ENCODE peak calls at places on chromosomes 4 and X, in eight cellular contexts. One of them, this sample, is unnamed.

GRCh38 chr4:156347412-156348075 is 393.9 kb upstream of the CTSO start:
- DNase-seq in NCI-H2081: no peak
- DNase-seq in GM03348: no peak
- DNase-seq in left ventricle myocardium inferior: no peak
- DNase-seq in stimulated activated naive B cell treated with anti-CD40 and anti-IgM and Interleukin-4, amounts not matched to agents 10 μg/mL and 1 μg/mL and 100 μg/mL, for 72 hours: no peak
- DNase-seq in NCI-H748 treated with DMSO at 0.1 percent for 48 hours: no peak
- DNase-seq in stimulated activated CD4-positive, alpha-beta T cell treated with anti-CD3 and anti-CD28 coated beads, Interleukin-15, amount 100 ng/mL, for 48 hours: no peak
- DNase-seq in kidney tubule cell: peak
- DNase-seq in this sample: no peak

GRCh38 chrX:123846598-123847038 is 13.2 kb upstream of the XIAP start:
- DNase-seq in stimulated activated naive B cell treated with anti-CD40 and anti-IgM and Interleukin-4, amounts not matched to agents 10 μg/mL and 1 μg/mL and 100 μg/mL, for 72 hours: no peak
- DNase-seq in NCI-H2081: no peak
- DNase-seq in stimulated activated CD4-positive, alpha-beta T cell treated with anti-CD3 and anti-CD28 coated beads, Interleukin-15, amount 100 ng/mL, for 48 hours: no peak
- DNase-seq in GM03348: no peak
- DNase-seq in kidney tubule cell: peak
- DNase-seq in NCI-H748 treated with DMSO at 0.1 percent for 48 hours: no peak
- DNase-seq in left ventricle myocardium inferior: no peak
- DNase-seq in this sample: no peak

GRCh38 chr4:28792917-28793597 is 1927.1 kb upstream of the PCDH7 start:
- DNase-seq in left ventricle myocardium inferior: peak
- DNase-seq in GM03348: no peak
- DNase-seq in NCI-H2081: no peak
- DNase-seq in stimulated activated CD4-positive, alpha-beta T cell treated with anti-CD3 and anti-CD28 coated beads, Interleukin-15, amount 100 ng/mL, for 48 hours: no peak
- DNase-seq in NCI-H748 treated with DMSO at 0.1 percent for 48 hours: no peak
- DNase-seq in kidney tubule cell: no peak
- DNase-seq in stimulated activated naive B cell treated with anti-CD40 and anti-IgM and Interleukin-4, amounts not matched to agents 10 μg/mL and 1 μg/mL and 100 μg/mL, for 72 hours: no peak
- DNase-seq in this sample: no peak

GRCh38 chr4:7666744-7667143 is 232.0 kb upstream of the PSAPL1 start:
- DNase-seq in GM03348: no peak
- DNase-seq in stimulated activated CD4-positive, alpha-beta T cell treated with anti-CD3 and anti-CD28 coated beads, Interleukin-15, amount 100 ng/mL, for 48 hours: no peak
- DNase-seq in NCI-H2081: no peak
- DNase-seq in stimulated activated naive B cell treated with anti-CD40 and anti-IgM and Interleukin-4, amounts not matched to agents 10 μg/mL and 1 μg/mL and 100 μg/mL, for 72 hours: no peak
- DNase-seq in left ventricle myocardium inferior: no peak
- DNase-seq in NCI-H748 treated with DMSO at 0.1 percent for 48 hours: no peak
- DNase-seq in kidney tubule cell: no peak
- DNase-seq in this sample: no peak

GRCh38 chrX:1292581-1293310 is 24.1 kb downstream of the CSF2RA start:
- DNase-seq in kidney tubule cell: no peak
- DNase-seq in left ventricle myocardium inferior: no peak
- DNase-seq in GM03348: no peak
- DNase-seq in stimulated activated naive B cell treated with anti-CD40 and anti-IgM and Interleukin-4, amounts not matched to agents 10 μg/mL and 1 μg/mL and 100 μg/mL, for 72 hours: no peak
- DNase-seq in stimulated activated CD4-positive, alpha-beta T cell treated with anti-CD3 and anti-CD28 coated beads, Interleukin-15, amount 100 ng/mL, for 48 hours: no peak
- DNase-seq in NCI-H2081: no peak
- DNase-seq in NCI-H748 treated with DMSO at 0.1 percent for 48 hours: no peak
- DNase-seq in this sample: no peak

GRCh38 chr4:54433686-54434085 is 204.6 kb downstream of the PDGFRA start:
- DNase-seq in NCI-H2081: no peak
- DNase-seq in kidney tubule cell: no peak
- DNase-seq in NCI-H748 treated with DMSO at 0.1 percent for 48 hours: no peak
- DNase-seq in stimulated activated naive B cell treated with anti-CD40 and anti-IgM and Interleukin-4, amounts not matched to agents 10 μg/mL and 1 μg/mL and 100 μg/mL, for 72 hours: no peak
- DNase-seq in left ventricle myocardium inferior: no peak
- DNase-seq in stimulated activated CD4-positive, alpha-beta T cell treated with anti-CD3 and anti-CD28 coated beads, Interleukin-15, amount 100 ng/mL, for 48 hours: no peak
- DNase-seq in GM03348: peak
- DNase-seq in this sample: peak

GRCh38 chr4:94603170-94603747 is 151.5 kb downstream of the PDLIM5 start:
- DNase-seq in GM03348: no peak
- DNase-seq in NCI-H2081: no peak
- DNase-seq in kidney tubule cell: peak
- DNase-seq in left ventricle myocardium inferior: no peak
- DNase-seq in stimulated activated naive B cell treated with anti-CD40 and anti-IgM and Interleukin-4, amounts not matched to agents 10 μg/mL and 1 μg/mL and 100 μg/mL, for 72 hours: no peak
- DNase-seq in NCI-H748 treated with DMSO at 0.1 percent for 48 hours: no peak
- DNase-seq in stimulated activated CD4-positive, alpha-beta T cell treated with anti-CD3 and anti-CD28 coated beads, Interleukin-15, amount 100 ng/mL, for 48 hours: no peak
- DNase-seq in this sample: peak

GRCh38 chr4:134934036-134934806 is 732.6 kb upstream of the PABPC4L start:
- DNase-seq in GM03348: no peak
- DNase-seq in NCI-H748 treated with DMSO at 0.1 percent for 48 hours: no peak
- DNase-seq in kidney tubule cell: no peak
- DNase-seq in left ventricle myocardium inferior: no peak
- DNase-seq in stimulated activated CD4-positive, alpha-beta T cell treated with anti-CD3 and anti-CD28 coated beads, Interleukin-15, amount 100 ng/mL, for 48 hours: no peak
- DNase-seq in NCI-H2081: no peak
- DNase-seq in stimulated activated naive B cell treated with anti-CD40 and anti-IgM and Interleukin-4, amounts not matched to agents 10 μg/mL and 1 μg/mL and 100 μg/mL, for 72 hours: no peak
- DNase-seq in this sample: no peak

GRCh38 chr4:74830928-74831327 is 36.6 kb upstream of the BTC start:
- DNase-seq in left ventricle myocardium inferior: no peak
- DNase-seq in NCI-H2081: no peak
- DNase-seq in GM03348: no peak
- DNase-seq in stimulated activated CD4-positive, alpha-beta T cell treated with anti-CD3 and anti-CD28 coated beads, Interleukin-15, amount 100 ng/mL, for 48 hours: no peak
- DNase-seq in kidney tubule cell: no peak
- DNase-seq in NCI-H748 treated with DMSO at 0.1 percent for 48 hours: no peak
- DNase-seq in stimulated activated naive B cell treated with anti-CD40 and anti-IgM and Interleukin-4, amounts not matched to agents 10 μg/mL and 1 μg/mL and 100 μg/mL, for 72 hours: no peak
- DNase-seq in this sample: no peak

GRCh38 chr4:130747842-130748241 is 1651.9 kb downstream of the C4orf33 start:
- DNase-seq in stimulated activated naive B cell treated with anti-CD40 and anti-IgM and Interleukin-4, amounts not matched to agents 10 μg/mL and 1 μg/mL and 100 μg/mL, for 72 hours: no peak
- DNase-seq in stimulated activated CD4-positive, alpha-beta T cell treated with anti-CD3 and anti-CD28 coated beads, Interleukin-15, amount 100 ng/mL, for 48 hours: no peak
- DNase-seq in GM03348: no peak
- DNase-seq in left ventricle myocardium inferior: no peak
- DNase-seq in NCI-H2081: no peak
- DNase-seq in NCI-H748 treated with DMSO at 0.1 percent for 48 hours: no peak
- DNase-seq in kidney tubule cell: no peak
- DNase-seq in this sample: no peak

GRCh38 chr4:113064244-113064643 is 14.8 kb downstream of the ANK2 start:
- DNase-seq in left ventricle myocardium inferior: no peak
- DNase-seq in stimulated activated naive B cell treated with anti-CD40 and anti-IgM and Interleukin-4, amounts not matched to agents 10 μg/mL and 1 μg/mL and 100 μg/mL, for 72 hours: no peak
- DNase-seq in stimulated activated CD4-positive, alpha-beta T cell treated with anti-CD3 and anti-CD28 coated beads, Interleukin-15, amount 100 ng/mL, for 48 hours: no peak
- DNase-seq in GM03348: no peak
- DNase-seq in NCI-H748 treated with DMSO at 0.1 percent for 48 hours: peak
- DNase-seq in NCI-H2081: peak
- DNase-seq in kidney tubule cell: no peak
- DNase-seq in this sample: no peak

GRCh38 chrX:134512566-134512965 is 52.6 kb downstream of the HPRT1 start:
- DNase-seq in kidney tubule cell: peak
- DNase-seq in stimulated activated CD4-positive, alpha-beta T cell treated with anti-CD3 and anti-CD28 coated beads, Interleukin-15, amount 100 ng/mL, for 48 hours: no peak
- DNase-seq in NCI-H748 treated with DMSO at 0.1 percent for 48 hours: no peak
- DNase-seq in GM03348: peak
- DNase-seq in stimulated activated naive B cell treated with anti-CD40 and anti-IgM and Interleukin-4, amounts not matched to agents 10 μg/mL and 1 μg/mL and 100 μg/mL, for 72 hours: no peak
- DNase-seq in NCI-H2081: no peak
- DNase-seq in left ventricle myocardium inferior: no peak
- DNase-seq in this sample: peak

GRCh38 chr4:63578383-63578782 is 830.9 kb downstream of the TECRL start:
- DNase-seq in NCI-H748 treated with DMSO at 0.1 percent for 48 hours: no peak
- DNase-seq in NCI-H2081: no peak
- DNase-seq in left ventricle myocardium inferior: no peak
- DNase-seq in kidney tubule cell: no peak
- DNase-seq in GM03348: no peak
- DNase-seq in stimulated activated naive B cell treated with anti-CD40 and anti-IgM and Interleukin-4, amounts not matched to agents 10 μg/mL and 1 μg/mL and 100 μg/mL, for 72 hours: no peak
- DNase-seq in stimulated activated CD4-positive, alpha-beta T cell treated with anti-CD3 and anti-CD28 coated beads, Interleukin-15, amount 100 ng/mL, for 48 hours: no peak
- DNase-seq in this sample: no peak

GRCh38 chr4:140296871-140297570 is 76.4 kb upstream of the SCOC start:
- DNase-seq in left ventricle myocardium inferior: no peak
- DNase-seq in NCI-H748 treated with DMSO at 0.1 percent for 48 hours: peak
- DNase-seq in stimulated activated naive B cell treated with anti-CD40 and anti-IgM and Interleukin-4, amounts not matched to agents 10 μg/mL and 1 μg/mL and 100 μg/mL, for 72 hours: no peak
- DNase-seq in GM03348: no peak
- DNase-seq in stimulated activated CD4-positive, alpha-beta T cell treated with anti-CD3 and anti-CD28 coated beads, Interleukin-15, amount 100 ng/mL, for 48 hours: no peak
- DNase-seq in NCI-H2081: peak
- DNase-seq in kidney tubule cell: peak
- DNase-seq in this sample: no peak

GRCh38 chr4:108839333-108839732 is 76.5 kb upstream of the ETNPPL start:
- DNase-seq in left ventricle myocardium inferior: no peak
- DNase-seq in stimulated activated CD4-positive, alpha-beta T cell treated with anti-CD3 and anti-CD28 coated beads, Interleukin-15, amount 100 ng/mL, for 48 hours: no peak
- DNase-seq in kidney tubule cell: no peak
- DNase-seq in stimulated activated naive B cell treated with anti-CD40 and anti-IgM and Interleukin-4, amounts not matched to agents 10 μg/mL and 1 μg/mL and 100 μg/mL, for 72 hours: no peak
- DNase-seq in GM03348: no peak
- DNase-seq in NCI-H2081: no peak
- DNase-seq in NCI-H748 treated with DMSO at 0.1 percent for 48 hours: no peak
- DNase-seq in this sample: no peak

GRCh38 chr4:53281438-53281837 is 84.4 kb downstream of the SCFD2 start:
- DNase-seq in stimulated activated naive B cell treated with anti-CD40 and anti-IgM and Interleukin-4, amounts not matched to agents 10 μg/mL and 1 μg/mL and 100 μg/mL, for 72 hours: no peak
- DNase-seq in kidney tubule cell: no peak
- DNase-seq in NCI-H748 treated with DMSO at 0.1 percent for 48 hours: no peak
- DNase-seq in left ventricle myocardium inferior: no peak
- DNase-seq in stimulated activated CD4-positive, alpha-beta T cell treated with anti-CD3 and anti-CD28 coated beads, Interleukin-15, amount 100 ng/mL, for 48 hours: no peak
- DNase-seq in GM03348: no peak
- DNase-seq in NCI-H2081: no peak
- DNase-seq in this sample: peak

GRCh38 chrX:39855748-39856129 is 242.0 kb downstream of the BCOR start:
- DNase-seq in stimulated activated naive B cell treated with anti-CD40 and anti-IgM and Interleukin-4, amounts not matched to agents 10 μg/mL and 1 μg/mL and 100 μg/mL, for 72 hours: peak
- DNase-seq in left ventricle myocardium inferior: no peak
- DNase-seq in NCI-H748 treated with DMSO at 0.1 percent for 48 hours: peak
- DNase-seq in GM03348: peak
- DNase-seq in kidney tubule cell: no peak
- DNase-seq in stimulated activated CD4-positive, alpha-beta T cell treated with anti-CD3 and anti-CD28 coated beads, Interleukin-15, amount 100 ng/mL, for 48 hours: peak
- DNase-seq in NCI-H2081: peak
- DNase-seq in this sample: no peak

GRCh38 chrX:132023896-132024386 is 839 bp downstream of the STK26 start:
- DNase-seq in kidney tubule cell: peak
- DNase-seq in NCI-H2081: peak
- DNase-seq in stimulated activated CD4-positive, alpha-beta T cell treated with anti-CD3 and anti-CD28 coated beads, Interleukin-15, amount 100 ng/mL, for 48 hours: peak
- DNase-seq in left ventricle myocardium inferior: peak
- DNase-seq in GM03348: peak
- DNase-seq in NCI-H748 treated with DMSO at 0.1 percent for 48 hours: no peak
- DNase-seq in stimulated activated naive B cell treated with anti-CD40 and anti-IgM and Interleukin-4, amounts not matched to agents 10 μg/mL and 1 μg/mL and 100 μg/mL, for 72 hours: peak
- DNase-seq in this sample: no peak

GRCh38 chrX:139931646-139932076 is 1.2 kb downstream of the ATP11C start:
- DNase-seq in left ventricle myocardium inferior: no peak
- DNase-seq in stimulated activated naive B cell treated with anti-CD40 and anti-IgM and Interleukin-4, amounts not matched to agents 10 μg/mL and 1 μg/mL and 100 μg/mL, for 72 hours: peak
- DNase-seq in stimulated activated CD4-positive, alpha-beta T cell treated with anti-CD3 and anti-CD28 coated beads, Interleukin-15, amount 100 ng/mL, for 48 hours: no peak
- DNase-seq in GM03348: no peak
- DNase-seq in kidney tubule cell: no peak
- DNase-seq in NCI-H2081: no peak
- DNase-seq in NCI-H748 treated with DMSO at 0.1 percent for 48 hours: no peak
- DNase-seq in this sample: no peak

GRCh38 chr4:76090241-76090691 is 15.8 kb downstream of the ART3 start:
- DNase-seq in stimulated activated naive B cell treated with anti-CD40 and anti-IgM and Interleukin-4, amounts not matched to agents 10 μg/mL and 1 μg/mL and 100 μg/mL, for 72 hours: peak
- DNase-seq in NCI-H2081: no peak
- DNase-seq in GM03348: peak
- DNase-seq in kidney tubule cell: peak
- DNase-seq in NCI-H748 treated with DMSO at 0.1 percent for 48 hours: no peak
- DNase-seq in stimulated activated CD4-positive, alpha-beta T cell treated with anti-CD3 and anti-CD28 coated beads, Interleukin-15, amount 100 ng/mL, for 48 hours: no peak
- DNase-seq in left ventricle myocardium inferior: no peak
- DNase-seq in this sample: peak

GRCh38 chr4:26031704-26032103 is 117.7 kb downstream of the SMIM20 start:
- DNase-seq in left ventricle myocardium inferior: no peak
- DNase-seq in stimulated activated naive B cell treated with anti-CD40 and anti-IgM and Interleukin-4, amounts not matched to agents 10 μg/mL and 1 μg/mL and 100 μg/mL, for 72 hours: no peak
- DNase-seq in kidney tubule cell: no peak
- DNase-seq in NCI-H2081: no peak
- DNase-seq in stimulated activated CD4-positive, alpha-beta T cell treated with anti-CD3 and anti-CD28 coated beads, Interleukin-15, amount 100 ng/mL, for 48 hours: no peak
- DNase-seq in GM03348: no peak
- DNase-seq in NCI-H748 treated with DMSO at 0.1 percent for 48 hours: no peak
- DNase-seq in this sample: no peak

GRCh38 chr4:32569844-32570243 is 1849.7 kb downstream of the PCDH7 start:
- DNase-seq in kidney tubule cell: no peak
- DNase-seq in left ventricle myocardium inferior: no peak
- DNase-seq in stimulated activated naive B cell treated with anti-CD40 and anti-IgM and Interleukin-4, amounts not matched to agents 10 μg/mL and 1 μg/mL and 100 μg/mL, for 72 hours: no peak
- DNase-seq in stimulated activated CD4-positive, alpha-beta T cell treated with anti-CD3 and anti-CD28 coated beads, Interleukin-15, amount 100 ng/mL, for 48 hours: no peak
- DNase-seq in NCI-H748 treated with DMSO at 0.1 percent for 48 hours: no peak
- DNase-seq in NCI-H2081: no peak
- DNase-seq in GM03348: no peak
- DNase-seq in this sample: no peak

GRCh38 chr4:86223472-86223871 is 136.4 kb downstream of the MAPK10 start:
- DNase-seq in stimulated activated CD4-positive, alpha-beta T cell treated with anti-CD3 and anti-CD28 coated beads, Interleukin-15, amount 100 ng/mL, for 48 hours: no peak
- DNase-seq in NCI-H2081: no peak
- DNase-seq in GM03348: peak
- DNase-seq in left ventricle myocardium inferior: no peak
- DNase-seq in stimulated activated naive B cell treated with anti-CD40 and anti-IgM and Interleukin-4, amounts not matched to agents 10 μg/mL and 1 μg/mL and 100 μg/mL, for 72 hours: no peak
- DNase-seq in NCI-H748 treated with DMSO at 0.1 percent for 48 hours: no peak
- DNase-seq in kidney tubule cell: peak
- DNase-seq in this sample: peak

GRCh38 chr4:98338761-98339438 is 77.7 kb downstream of the RAP1GDS1 start:
- DNase-seq in kidney tubule cell: no peak
- DNase-seq in NCI-H2081: no peak
- DNase-seq in stimulated activated naive B cell treated with anti-CD40 and anti-IgM and Interleukin-4, amounts not matched to agents 10 μg/mL and 1 μg/mL and 100 μg/mL, for 72 hours: no peak
- DNase-seq in left ventricle myocardium inferior: no peak
- DNase-seq in GM03348: no peak
- DNase-seq in stimulated activated CD4-positive, alpha-beta T cell treated with anti-CD3 and anti-CD28 coated beads, Interleukin-15, amount 100 ng/mL, for 48 hours: no peak
- DNase-seq in NCI-H748 treated with DMSO at 0.1 percent for 48 hours: no peak
- DNase-seq in this sample: no peak

GRCh38 chrX:45622538-45622937 is 421.9 kb upstream of the DIPK2B start:
- DNase-seq in stimulated activated CD4-positive, alpha-beta T cell treated with anti-CD3 and anti-CD28 coated beads, Interleukin-15, amount 100 ng/mL, for 48 hours: no peak
- DNase-seq in GM03348: peak
- DNase-seq in stimulated activated naive B cell treated with anti-CD40 and anti-IgM and Interleukin-4, amounts not matched to agents 10 μg/mL and 1 μg/mL and 100 μg/mL, for 72 hours: no peak
- DNase-seq in left ventricle myocardium inferior: no peak
- DNase-seq in NCI-H2081: no peak
- DNase-seq in kidney tubule cell: peak
- DNase-seq in NCI-H748 treated with DMSO at 0.1 percent for 48 hours: no peak
- DNase-seq in this sample: peak

GRCh38 chrX:152646961-152647360 is 9.3 kb downstream of the GABRQ start:
- DNase-seq in NCI-H748 treated with DMSO at 0.1 percent for 48 hours: no peak
- DNase-seq in left ventricle myocardium inferior: no peak
- DNase-seq in stimulated activated CD4-positive, alpha-beta T cell treated with anti-CD3 and anti-CD28 coated beads, Interleukin-15, amount 100 ng/mL, for 48 hours: no peak
- DNase-seq in GM03348: no peak
- DNase-seq in stimulated activated naive B cell treated with anti-CD40 and anti-IgM and Interleukin-4, amounts not matched to agents 10 μg/mL and 1 μg/mL and 100 μg/mL, for 72 hours: no peak
- DNase-seq in NCI-H2081: no peak
- DNase-seq in kidney tubule cell: no peak
- DNase-seq in this sample: no peak

GRCh38 chr4:82394896-82395295 is 21.1 kb upstream of the HNRNPD start:
- DNase-seq in stimulated activated CD4-positive, alpha-beta T cell treated with anti-CD3 and anti-CD28 coated beads, Interleukin-15, amount 100 ng/mL, for 48 hours: no peak
- DNase-seq in kidney tubule cell: peak
- DNase-seq in stimulated activated naive B cell treated with anti-CD40 and anti-IgM and Interleukin-4, amounts not matched to agents 10 μg/mL and 1 μg/mL and 100 μg/mL, for 72 hours: no peak
- DNase-seq in GM03348: no peak
- DNase-seq in left ventricle myocardium inferior: no peak
- DNase-seq in NCI-H2081: no peak
- DNase-seq in NCI-H748 treated with DMSO at 0.1 percent for 48 hours: no peak
- DNase-seq in this sample: no peak

GRCh38 chr4:3262208-3263052 is 13.5 kb downstream of the MSANTD1 start:
- DNase-seq in left ventricle myocardium inferior: no peak
- DNase-seq in stimulated activated CD4-positive, alpha-beta T cell treated with anti-CD3 and anti-CD28 coated beads, Interleukin-15, amount 100 ng/mL, for 48 hours: no peak
- DNase-seq in NCI-H748 treated with DMSO at 0.1 percent for 48 hours: no peak
- DNase-seq in kidney tubule cell: no peak
- DNase-seq in stimulated activated naive B cell treated with anti-CD40 and anti-IgM and Interleukin-4, amounts not matched to agents 10 μg/mL and 1 μg/mL and 100 μg/mL, for 72 hours: no peak
- DNase-seq in GM03348: no peak
- DNase-seq in NCI-H2081: no peak
- DNase-seq in this sample: no peak